ENCODE peak calls at places on chromosomes 13 and 19, in ten cellular contexts. T, U, O, F, V, C, A, Y, X and W are unnamed samples.

GRCh38 chr19:9144920-9145319 is 4.7 kb downstream of the ZNF317 start:
- DNase-seq in V (no peak), T (no peak), U (no peak), A (no peak), F (no peak), Y (no peak), X (no peak), O (no peak), C (no peak), W (no peak)

GRCh38 chr19:42196011-42197001 is 21.2 kb downstream of the DEDD2 start:
- DNase-seq in T (no peak), X (no peak), U (no peak), O (no peak), A (no peak), F (no peak), Y (no peak), C (no peak), V (no peak), W (no peak)

GRCh38 chr19:51398096-51398704 is 7.8 kb upstream of the C19orf84 start:
- DNase-seq in A (no peak), F (no peak), Y (no peak), O (no peak), U (no peak), V (peak), X (peak), C (no peak), T (peak), W (peak)

GRCh38 chr19:7748756-7749155 is 1.4 kb upstream of the CD209 start:
- DNase-seq in Y (no peak), X (no peak), O (no peak), F (no peak), A (no peak), U (no peak), V (peak), T (no peak), C (no peak), W (no peak)

GRCh38 chr19:40331052-40331451 is 17.1 kb downstream of the C19orf47 start:
- DNase-seq in Y (no peak), F (no peak), C (no peak), U (no peak), V (peak), A (no peak), X (no peak), O (no peak), T (no peak), W (no peak)

GRCh38 chr13:52034616-52035226 is 10.2 kb downstream of the UTP14C start:
- DNase-seq in U (no peak), O (no peak), C (no peak), Y (no peak), F (no peak), A (no peak), X (no peak), V (peak), T (no peak), W (no peak)

GRCh38 chr13:76884167-76884566 is 2.0 kb downstream of the KCTD12 start:
- DNase-seq in F (peak), Y (peak), C (no peak), U (no peak), X (no peak), A (no peak), V (peak), O (no peak), T (no peak), W (no peak)

GRCh38 chr13:46274094-46274698 is 62.5 kb downstream of the LRRC63 start:
- DNase-seq in O (no peak), U (no peak), A (no peak), T (no peak), X (no peak), Y (no peak), F (no peak), V (no peak), C (no peak), W (no peak)

GRCh38 chr13:26037302-26037701 is 14.5 kb downstream of the SHISA2 start:
- DNase-seq in O (no peak), C (no peak), V (no peak), A (peak), F (no peak), T (no peak), U (no peak), Y (no peak), X (peak), W (no peak)

GRCh38 chr19:10701955-10702307 is 692 bp downstream of the QTRT1 start:
- DNase-seq in X (no peak), T (no peak), A (no peak), C (no peak), Y (no peak), F (no peak), O (no peak), V (no peak), U (no peak), W (no peak)

GRCh38 chr19:10193666-10194499 is 870 bp downstream of the DNMT1 start:
- DNase-seq in X (peak), V (peak), F (no peak), T (peak), U (peak), Y (no peak), O (no peak), A (no peak), C (no peak), W (no peak)

GRCh38 chr13:53060840-53061485 is 32.4 kb downstream of the OLFM4 start:
- DNase-seq in V (no peak), T (no peak), A (no peak), Y (no peak), U (no peak), C (no peak), X (peak), F (no peak), O (no peak), W (no peak)

GRCh38 chr13:46058268-46058667 is 5.7 kb upstream of the ZC3H13 start:
- DNase-seq in T (no peak), U (no peak), F (no peak), A (no peak), O (no peak), C (no peak), X (no peak), V (no peak), Y (no peak), W (no peak)

GRCh38 chr19:33175886-33176669 is 18.1 kb upstream of the LRP3 start:
- DNase-seq in O (no peak), A (no peak), Y (no peak), F (no peak), X (peak), V (peak), T (no peak), U (no peak), C (no peak), W (no peak)

GRCh38 chr19:3481241-3482090 is 1.1 kb upstream of the SMIM24 start:
- DNase-seq in C (no peak), O (no peak), F (no peak), X (no peak), Y (no peak), T (no peak), V (no peak), U (no peak), A (no peak), W (no peak)

GRCh38 chr13:110829486-110829885 is 85.4 kb downstream of the ANKRD10 start:
- DNase-seq in A (no peak), Y (no peak), U (no peak), V (no peak), X (no peak), C (no peak), T (no peak), F (no peak), O (no peak), W (no peak)

GRCh38 chr13:80215368-80215767 is 125.6 kb downstream of the SPRY2 start:
- DNase-seq in T (no peak), F (no peak), C (no peak), U (no peak), X (no peak), O (no peak), V (peak), A (no peak), Y (peak), W (no peak)

GRCh38 chr19:33296473-33297060 is 5.8 kb downstream of the CEBPA start:
- DNase-seq in F (no peak), X (no peak), T (no peak), C (no peak), O (no peak), V (no peak), U (no peak), A (no peak), Y (no peak), W (no peak)

GRCh38 chr19:45489216-45489855 is 7.5 kb downstream of the RTN2 start:
- DNase-seq in U (no peak), T (no peak), C (no peak), X (no peak), F (no peak), Y (no peak), O (no peak), V (no peak), A (no peak), W (no peak)

GRCh38 chr13:48585456-48585840 is 52.6 kb upstream of the RCBTB2 start:
- DNase-seq in V (peak), Y (peak), T (no peak), X (peak), O (no peak), U (no peak), C (no peak), F (peak), A (peak), W (peak)

GRCh38 chr19:49890349-49891311 is 6.1 kb downstream of the IL4I1 start:
- DNase-seq in T (no peak), X (no peak), A (no peak), U (peak), Y (no peak), C (no peak), F (no peak), V (no peak), O (peak), W (no peak)

GRCh38 chr13:89269737-89270136 is 1598.6 kb downstream of the SLITRK5 start:
- DNase-seq in A (no peak), O (no peak), V (no peak), C (no peak), Y (no peak), T (no peak), U (no peak), X (no peak), F (no peak), W (no peak)